ENCODE peak calls at places on chromosome 19, in seven cellular contexts. W is neuronal stem cell, U is IMR-90, Q is trophoblast cell, V is mesendoderm, K is H1, O is mesenchymal stem cell. E is an unnamed sample.

GRCh38 chr19:10718205-10719196 is 622 bp downstream of the DNM2 start:
- DNase-seq in W (no peak), U (peak), Q (peak), V (peak), K (no peak), O (peak), E (no peak)

GRCh38 chr19:30228113-30228725 is 144.0 kb upstream of the ZNF536 start:
- DNase-seq in W (no peak), U (no peak), Q (no peak), V (peak), K (no peak), O (peak), E (no peak)

GRCh38 chr19:53511933-53512374 is 26.0 kb upstream of the ZNF331 start:
- DNase-seq in W (peak), U (peak), Q (peak), V (peak), K (peak), O (peak), E (peak)

GRCh38 chr19:45878043-45878794 is 7.7 kb downstream of the IRF2BP1 start:
- DNase-seq in W (no peak), U (no peak), Q (no peak), V (no peak), K (no peak), O (no peak), E (no peak)

GRCh38 chr19:55641376-55642152 is 762 bp downstream of the ZNF580 start:
- DNase-seq in W (no peak), U (peak), Q (no peak), V (peak), K (no peak), O (peak), E (no peak)

GRCh38 chr19:2291185-2291751 is 9.3 kb upstream of the PEAK3 start:
- DNase-seq in W (peak), U (no peak), Q (no peak), V (no peak), K (no peak), O (no peak), E (peak)

GRCh38 chr19:1825909-1826556 is 14.0 kb upstream of the ATP8B3 start:
- DNase-seq in W (peak), U (peak), Q (peak), V (peak), K (peak), O (peak), E (peak)

GRCh38 chr19:10836478-10837325 is 690 bp upstream of the TMED1 start:
- DNase-seq in W (no peak), U (no peak), Q (peak), V (no peak), K (no peak), O (no peak), E (peak)

GRCh38 chr19:41355802-41356201 is 2.1 kb upstream of the TGFB1 start:
- DNase-seq in W (no peak), U (no peak), Q (no peak), V (no peak), K (no peak), O (no peak), E (no peak)

GRCh38 chr19:14434543-14435319 is 1.6 kb downstream of the PKN1 start:
- DNase-seq in W (no peak), U (peak), Q (peak), V (no peak), K (no peak), O (peak), E (no peak)

GRCh38 chr19:58409010-58409790 is 751 bp downstream of the ZNF584 start:
- DNase-seq in W (no peak), U (peak), Q (no peak), V (no peak), K (no peak), O (peak), E (peak)

GRCh38 chr19:10112037-10112751 is 701 bp downstream of the P2RY11 start:
- DNase-seq in W (no peak), U (no peak), Q (no peak), V (peak), K (no peak), O (peak), E (no peak)

GRCh38 chr19:37992761-37993160 is 85.8 kb downstream of the SIPA1L3 start:
- DNase-seq in W (no peak), U (no peak), Q (no peak), V (no peak), K (no peak), O (no peak), E (no peak)

GRCh38 chr19:42129399-42130253 is 2.6 kb downstream of the POU2F2 start:
- DNase-seq in W (no peak), U (peak), Q (no peak), V (no peak), K (no peak), O (no peak), E (no peak)

GRCh38 chr19:5561559-5561958 is 6.2 kb downstream of the TINCR start:
- DNase-seq in W (no peak), U (no peak), Q (no peak), V (no peak), K (no peak), O (no peak), E (no peak)

GRCh38 chr19:54209748-54210494 is 9.3 kb downstream of the RPS9 start:
- DNase-seq in W (no peak), U (peak), Q (peak), V (peak), K (no peak), O (peak), E (no peak)

GRCh38 chr19:3440082-3440481 is 40.2 kb downstream of the SMIM24 start:
- DNase-seq in W (no peak), U (no peak), Q (peak), V (peak), K (no peak), O (no peak), E (peak)

GRCh38 chr19:14809272-14810057 is 25.5 kb downstream of the OR7A5 start:
- DNase-seq in W (no peak), U (no peak), Q (no peak), V (no peak), K (no peak), O (no peak), E (no peak)

GRCh38 chr19:2261438-2262172 is 5.4 kb upstream of the JSRP1 start:
- DNase-seq in W (no peak), U (no peak), Q (no peak), V (peak), K (no peak), O (no peak), E (no peak)

GRCh38 chr19:3760871-3761361 is 576 bp downstream of the APBA3 start:
- DNase-seq in W (no peak), U (peak), Q (no peak), V (peak), K (no peak), O (no peak), E (no peak)

GRCh38 chr19:16200038-16200775 is 2.5 kb downstream of the AP1M1 start:
- DNase-seq in W (no peak), U (peak), Q (no peak), V (peak), K (no peak), O (peak), E (no peak)

GRCh38 chr19:16034958-16035560 is 41.2 kb upstream of the TPM4 start:
- DNase-seq in W (no peak), U (no peak), Q (no peak), V (no peak), K (no peak), O (no peak), E (no peak)

GRCh38 chr19:46537136-46538097 is 41.8 kb upstream of the PNMA8B start:
- DNase-seq in W (no peak), U (peak), Q (peak), V (peak), K (no peak), O (peak), E (peak)

GRCh38 chr19:41528106-41528505 is 47.9 kb upstream of the CEACAM21 start:
- DNase-seq in W (no peak), U (no peak), Q (no peak), V (no peak), K (no peak), O (no peak), E (no peak)

GRCh38 chr19:28905996-28906395 is 307.0 kb downstream of the UQCRFS1 start:
- DNase-seq in W (no peak), U (peak), Q (peak), V (no peak), K (no peak), O (no peak), E (no peak)

GRCh38 chr19:928471-929259 is 2.8 kb downstream of the ARID3A start:
- DNase-seq in W (no peak), U (no peak), Q (peak), V (no peak), K (no peak), O (peak), E (peak)

DNA sequence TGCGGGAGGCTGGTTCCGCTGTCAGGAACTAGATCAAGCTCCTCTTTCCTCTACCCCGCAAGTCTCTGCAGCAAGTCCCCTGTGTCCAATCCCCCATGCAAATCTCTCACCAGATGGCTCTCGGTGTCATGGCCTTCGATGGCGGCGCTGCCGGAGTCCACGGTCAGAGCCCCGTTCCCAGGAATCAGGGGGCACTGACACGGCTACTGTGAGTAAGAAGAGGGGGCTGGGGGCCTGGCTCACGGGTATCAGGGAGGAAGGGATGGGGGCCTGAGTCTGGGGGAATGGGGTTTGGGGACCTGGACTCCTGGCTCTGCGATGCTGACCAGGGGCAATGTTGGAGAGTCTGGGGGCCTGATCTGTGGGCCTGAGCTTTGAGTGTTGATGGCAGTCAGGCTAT is 4.0 kb downstream of the SCAF1 start:
- DNase-seq in W (no peak), U (no peak), Q (no peak), V (no peak), K (no peak), O (no peak), E (no peak)
- H3K4me2 ChIP-seq in W (no peak), U (no peak), Q (no peak), V (no peak), K (no peak), O (no peak), E (no peak)

GRCh38 chr19:7792286-7792685 is 29.2 kb downstream of the CLEC4M start:
- DNase-seq in W (no peak), U (peak), Q (peak), V (no peak), K (no peak), O (peak), E (no peak)
- H3K27ac ChIP-seq in W (no peak), U (no peak), Q (peak), V (no peak), K (no peak), O (no peak), E (no peak)

GRCh38 chr19:47598407-47599349 is 10.3 kb upstream of the BICRA start:
- DNase-seq in W (peak), U (peak), Q (peak), V (peak), K (peak), O (peak), E (peak)

GRCh38 chr19:47601180-47601904 is 7.6 kb upstream of the BICRA start:
- DNase-seq in W (no peak), U (no peak), Q (peak), V (no peak), K (no peak), O (no peak), E (no peak)

GRCh38 chr19:47600246-47601179 is 8.4 kb upstream of the BICRA start:
- DNase-seq in W (peak), U (peak), Q (peak), V (peak), K (peak), O (peak), E (peak)

GRCh38 chr19:47593860-47594259 is 15.1 kb upstream of the BICRA start:
- DNase-seq in W (no peak), U (no peak), Q (no peak), V (no peak), K (no peak), O (no peak), E (no peak)

GRCh38 chr19:47595937-47596336 is 13.0 kb upstream of the BICRA start:
- DNase-seq in W (no peak), U (no peak), Q (no peak), V (no peak), K (no peak), O (no peak), E (no peak)
- H2BK5ac ChIP-seq in W (no peak), U (no peak), Q (no peak), V (no peak), K (peak), O (no peak), E (no peak)

GRCh38 chr19:39319892-39320168 is 833 bp downstream of the LRFN1 start:
- DNase-seq in W (no peak), U (no peak), Q (no peak), V (no peak), K (no peak), O (no peak), E (no peak)
- H3K4me2 ChIP-seq in W (peak), U (peak), Q (peak), V (peak), K (peak), O (no peak), E (peak)

DNA sequence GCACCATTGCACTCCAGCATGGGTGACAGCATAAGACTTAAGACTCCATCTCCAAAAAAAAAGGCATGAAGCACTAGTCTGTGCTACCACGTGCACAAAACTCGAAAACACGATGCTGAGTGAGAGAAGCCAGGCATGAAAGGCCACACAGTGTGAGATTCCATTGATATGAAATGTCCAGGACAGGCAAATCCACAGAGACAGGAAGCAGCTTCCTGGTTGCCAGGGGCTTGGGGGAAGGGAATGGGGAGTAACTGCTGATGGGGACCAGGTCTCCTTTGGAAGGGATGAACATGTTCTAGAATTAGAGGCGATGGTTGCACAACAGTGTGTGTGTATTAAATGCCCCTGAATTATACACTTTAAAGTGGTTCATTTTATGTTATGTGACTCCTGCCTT is 15.9 kb upstream of the JUND start:
- DNase-seq in W (no peak), U (peak), Q (no peak), V (no peak), K (no peak), O (peak), E (no peak)
- H3K27ac ChIP-seq in W (no peak), U (no peak), Q (no peak), V (no peak), K (no peak), O (no peak), E (no peak)

DNA sequence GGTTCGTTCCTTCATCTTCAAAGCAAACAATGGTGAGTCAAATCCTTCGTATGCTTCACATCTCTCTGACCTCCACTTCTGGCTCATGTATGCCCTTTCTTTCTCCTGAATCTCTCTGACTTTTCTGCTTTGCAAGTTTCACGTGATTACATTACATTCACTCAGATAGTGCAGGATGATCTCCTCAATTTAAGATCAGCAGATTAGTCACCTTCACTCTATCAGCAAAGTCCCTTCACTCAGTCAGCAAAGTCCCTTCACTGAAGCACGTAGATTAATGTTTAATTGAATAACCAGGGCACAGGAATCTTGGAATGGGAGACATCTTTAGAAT is 23.1 kb downstream of the SIGLECL1 start:
- DNase-seq in W (no peak), U (no peak), Q (no peak), V (no peak), K (no peak), O (no peak), E (peak)
- H2BK5ac ChIP-seq in W (no peak), U (no peak), Q (no peak), V (no peak), K (no peak), O (no peak), E (no peak)